ENCODE peak calls at places on chromosomes 13 and 19, in ten cellular contexts. One of them, this sample, is unnamed.

GRCh38 chr19:33301011-33301899 is 1.1 kb downstream of the CEBPA start:
- DNase-seq in upper lobe of right lung: no peak
- DNase-seq in breast epithelium: peak
- DNase-seq in iris pigment epithelial cell: peak
- DNase-seq in left colon: peak
- DNase-seq in left ventricle myocardium inferior: no peak
- DNase-seq in activated T-helper 1 cell treated with anti-CD3 and anti-CD28 coated beads, Interleukin-2, amount 50 U/mL, for 16 hours: no peak
- DNase-seq in activated naive CD8-positive, alpha-beta T cell treated with anti-CD3 and anti-CD28 coated beads, Interleukin-2, amount 50 U/mL, for 24 hours: no peak
- DNase-seq in heart right ventricle: no peak
- DNase-seq in erythroblast: no peak
- DNase-seq in this sample: peak

GRCh38 chr13:105969761-105970160 is 565.7 kb downstream of the EFNB2 start:
- DNase-seq in upper lobe of right lung: no peak
- DNase-seq in breast epithelium: no peak
- DNase-seq in iris pigment epithelial cell: peak
- DNase-seq in left colon: no peak
- DNase-seq in left ventricle myocardium inferior: no peak
- DNase-seq in activated T-helper 1 cell treated with anti-CD3 and anti-CD28 coated beads, Interleukin-2, amount 50 U/mL, for 16 hours: no peak
- DNase-seq in activated naive CD8-positive, alpha-beta T cell treated with anti-CD3 and anti-CD28 coated beads, Interleukin-2, amount 50 U/mL, for 24 hours: no peak
- DNase-seq in heart right ventricle: no peak
- DNase-seq in erythroblast: no peak
- DNase-seq in this sample: no peak

GRCh38 chr19:40502647-40503046 is 35.8 kb downstream of the SPTBN4 start:
- DNase-seq in upper lobe of right lung: no peak
- DNase-seq in breast epithelium: no peak
- DNase-seq in iris pigment epithelial cell: no peak
- DNase-seq in left colon: no peak
- DNase-seq in left ventricle myocardium inferior: no peak
- DNase-seq in activated T-helper 1 cell treated with anti-CD3 and anti-CD28 coated beads, Interleukin-2, amount 50 U/mL, for 16 hours: no peak
- DNase-seq in activated naive CD8-positive, alpha-beta T cell treated with anti-CD3 and anti-CD28 coated beads, Interleukin-2, amount 50 U/mL, for 24 hours: no peak
- DNase-seq in heart right ventricle: no peak
- DNase-seq in erythroblast: peak
- DNase-seq in this sample: no peak

GRCh38 chr13:112881656-112882554 is 87.1 kb upstream of the MCF2L start:
- DNase-seq in upper lobe of right lung: no peak
- DNase-seq in breast epithelium: no peak
- DNase-seq in iris pigment epithelial cell: no peak
- DNase-seq in left colon: no peak
- DNase-seq in left ventricle myocardium inferior: no peak
- DNase-seq in activated T-helper 1 cell treated with anti-CD3 and anti-CD28 coated beads, Interleukin-2, amount 50 U/mL, for 16 hours: no peak
- DNase-seq in activated naive CD8-positive, alpha-beta T cell treated with anti-CD3 and anti-CD28 coated beads, Interleukin-2, amount 50 U/mL, for 24 hours: no peak
- DNase-seq in heart right ventricle: peak
- DNase-seq in erythroblast: no peak
- DNase-seq in this sample: peak

GRCh38 chr13:38735655-38736440 is 49.0 kb downstream of the FREM2 start:
- DNase-seq in upper lobe of right lung: no peak
- DNase-seq in breast epithelium: no peak
- DNase-seq in iris pigment epithelial cell: no peak
- DNase-seq in left colon: no peak
- DNase-seq in left ventricle myocardium inferior: no peak
- DNase-seq in activated T-helper 1 cell treated with anti-CD3 and anti-CD28 coated beads, Interleukin-2, amount 50 U/mL, for 16 hours: no peak
- DNase-seq in activated naive CD8-positive, alpha-beta T cell treated with anti-CD3 and anti-CD28 coated beads, Interleukin-2, amount 50 U/mL, for 24 hours: no peak
- DNase-seq in heart right ventricle: no peak
- DNase-seq in erythroblast: no peak
- DNase-seq in this sample: no peak

GRCh38 chr19:2887391-2887914 is 13.3 kb upstream of the ZNF57 start:
- DNase-seq in upper lobe of right lung: no peak
- DNase-seq in breast epithelium: no peak
- DNase-seq in iris pigment epithelial cell: peak
- DNase-seq in left colon: no peak
- DNase-seq in left ventricle myocardium inferior: no peak
- DNase-seq in activated T-helper 1 cell treated with anti-CD3 and anti-CD28 coated beads, Interleukin-2, amount 50 U/mL, for 16 hours: no peak
- DNase-seq in activated naive CD8-positive, alpha-beta T cell treated with anti-CD3 and anti-CD28 coated beads, Interleukin-2, amount 50 U/mL, for 24 hours: no peak
- DNase-seq in heart right ventricle: no peak
- DNase-seq in erythroblast: peak
- DNase-seq in this sample: no peak

GRCh38 chr13:20869540-20869939 is 33.0 kb downstream of the XPO4 start:
- DNase-seq in upper lobe of right lung: no peak
- DNase-seq in breast epithelium: no peak
- DNase-seq in iris pigment epithelial cell: no peak
- DNase-seq in left colon: no peak
- DNase-seq in left ventricle myocardium inferior: no peak
- DNase-seq in activated T-helper 1 cell treated with anti-CD3 and anti-CD28 coated beads, Interleukin-2, amount 50 U/mL, for 16 hours: no peak
- DNase-seq in activated naive CD8-positive, alpha-beta T cell treated with anti-CD3 and anti-CD28 coated beads, Interleukin-2, amount 50 U/mL, for 24 hours: no peak
- DNase-seq in heart right ventricle: no peak
- DNase-seq in erythroblast: peak
- DNase-seq in this sample: no peak

GRCh38 chr19:3470500-3471128 is 9.7 kb downstream of the SMIM24 start:
- DNase-seq in upper lobe of right lung: no peak
- DNase-seq in breast epithelium: no peak
- DNase-seq in iris pigment epithelial cell: no peak
- DNase-seq in left colon: no peak
- DNase-seq in left ventricle myocardium inferior: no peak
- DNase-seq in activated T-helper 1 cell treated with anti-CD3 and anti-CD28 coated beads, Interleukin-2, amount 50 U/mL, for 16 hours: no peak
- DNase-seq in activated naive CD8-positive, alpha-beta T cell treated with anti-CD3 and anti-CD28 coated beads, Interleukin-2, amount 50 U/mL, for 24 hours: no peak
- DNase-seq in heart right ventricle: no peak
- DNase-seq in erythroblast: no peak
- DNase-seq in this sample: no peak

GRCh38 chr13:37446503-37446902 is 152.1 kb downstream of the POSTN start:
- DNase-seq in upper lobe of right lung: no peak
- DNase-seq in breast epithelium: no peak
- DNase-seq in iris pigment epithelial cell: peak
- DNase-seq in left colon: no peak
- DNase-seq in left ventricle myocardium inferior: no peak
- DNase-seq in activated T-helper 1 cell treated with anti-CD3 and anti-CD28 coated beads, Interleukin-2, amount 50 U/mL, for 16 hours: no peak
- DNase-seq in activated naive CD8-positive, alpha-beta T cell treated with anti-CD3 and anti-CD28 coated beads, Interleukin-2, amount 50 U/mL, for 24 hours: no peak
- DNase-seq in heart right ventricle: no peak
- DNase-seq in erythroblast: no peak
- DNase-seq in this sample: peak